ENCODE peak calls at places on chromosome 13, in seven cellular contexts. W is fibroblast of lung, Q is adrenal gland, L is uterus, U is lung, G is GM06990, X is colonic mucosa. T is an unnamed sample.

GRCh38 chr13:83941669-83942335 is 59.5 kb upstream of the SLITRK1 start:
- DNase-seq in Q (no peak), G (no peak), X (no peak), W (peak), L (no peak), U (no peak), T (no peak)

GRCh38 chr13:30308548-30308947 is 1.2 kb upstream of the KATNAL1 start:
- DNase-seq in Q (no peak), G (no peak), L (no peak), U (peak), X (no peak), W (peak), T (no peak)

GRCh38 chr13:39531646-39532045 is 71.3 kb downstream of the LHFPL6 start:
- DNase-seq in U (no peak), X (no peak), Q (no peak), L (no peak), G (no peak), W (peak), T (no peak)

GRCh38 chr13:112704634-112705145 is 14.9 kb downstream of the ATP11A start:
- DNase-seq in X (no peak), W (no peak), L (no peak), G (no peak), U (no peak), Q (no peak), T (no peak)

GRCh38 chr13:54536112-54536511 is 1507.5 kb downstream of the OLFM4 start:
- DNase-seq in W (no peak), U (no peak), X (no peak), L (no peak), G (no peak), Q (no peak), T (no peak)

GRCh38 chr13:50645092-50645491 is 198.4 kb downstream of the DLEU7 start:
- DNase-seq in L (no peak), G (no peak), X (no peak), U (no peak), Q (no peak), W (peak), T (no peak)

GRCh38 chr13:77143325-77143907 is 116.5 kb upstream of the FBXL3 start:
- DNase-seq in W (peak), G (no peak), U (no peak), Q (no peak), X (no peak), L (no peak), T (no peak)

GRCh38 chr13:34671136-34671535 is 270.9 kb upstream of the NBEA start:
- DNase-seq in Q (peak), G (no peak), U (no peak), X (no peak), W (peak), L (no peak), T (no peak)

GRCh38 chr13:112067871-112068305 is 939 bp downstream of the SOX1 start:
- DNase-seq in W (peak), G (no peak), U (no peak), L (no peak), X (no peak), Q (no peak), T (no peak)

GRCh38 chr13:27334774-27335490 is 64.3 kb downstream of the RASL11A start:
- DNase-seq in W (peak), L (no peak), G (no peak), Q (no peak), X (no peak), U (no peak), T (no peak)

GRCh38 chr13:31094331-31095015 is 67.2 kb downstream of the HSPH1 start:
- DNase-seq in G (no peak), X (no peak), Q (no peak), W (no peak), U (no peak), L (no peak), T (no peak)

GRCh38 chr13:24650157-24650556 is 30.1 kb upstream of the ATP12A start:
- DNase-seq in Q (no peak), X (no peak), U (no peak), G (no peak), L (no peak), W (peak), T (no peak)

GRCh38 chr13:36130542-36131214 is 504 bp downstream of the DCLK1 start:
- DNase-seq in L (peak), W (no peak), Q (no peak), U (peak), G (no peak), X (no peak), T (no peak)
- H3K4me3 ChIP-seq in L (peak), W (peak), Q (no peak), U (peak), G (no peak), X (peak), T (no peak)

GRCh38 chr13:46170268-46170667 is 11.7 kb downstream of the LCP1 start:
- DNase-seq in X (no peak), G (no peak), L (no peak), W (no peak), U (no peak), Q (no peak), T (no peak)

GRCh38 chr13:46170687-46171086 is 11.3 kb downstream of the LCP1 start:
- DNase-seq in X (no peak), L (no peak), W (no peak), G (no peak), Q (no peak), U (no peak), T (peak)

GRCh38 chr13:46171739-46172138 is 10.2 kb downstream of the LCP1 start:
- DNase-seq in U (no peak), W (no peak), Q (no peak), G (no peak), X (no peak), L (no peak), T (no peak)

GRCh38 chr13:46172531-46172991 is 9.4 kb downstream of the LCP1 start:
- DNase-seq in Q (no peak), X (no peak), G (no peak), W (no peak), L (no peak), U (no peak), T (peak)

DNA sequence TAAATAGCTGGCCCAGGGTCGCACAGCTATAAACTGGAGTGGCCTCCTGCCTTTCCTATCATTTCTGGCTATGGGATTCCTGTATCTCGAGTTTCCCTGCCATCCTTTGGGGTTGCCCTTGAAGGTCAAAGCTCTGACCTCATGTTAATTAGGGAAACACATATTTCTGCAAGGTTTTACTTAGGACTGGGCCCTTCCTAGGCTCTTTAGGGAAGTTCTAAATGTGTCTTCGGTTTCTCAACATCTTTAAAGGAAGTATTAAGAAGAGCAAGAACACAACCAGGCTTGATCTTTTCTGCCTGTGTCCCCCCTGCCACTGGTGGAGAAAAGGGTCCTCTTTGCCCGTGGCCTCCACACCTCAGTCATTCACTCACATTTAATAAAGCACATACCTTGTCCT is 10.8 kb downstream of the LCP1 start:
- DNase-seq in Q (no peak), X (no peak), W (no peak), G (no peak), L (no peak), U (no peak), T (no peak)
- H3K4me3 ChIP-seq in Q (no peak), X (no peak), W (no peak), G (peak), L (no peak), U (no peak), T (peak)

GRCh38 chr13:99968521-99969367 is 2.8 kb downstream of the ZIC5 start:
- DNase-seq in U (no peak), W (no peak), Q (no peak), L (no peak), X (peak), G (no peak), T (no peak)
- H3K4me3 ChIP-seq in U (no peak), W (no peak), Q (no peak), L (no peak), X (peak), G (no peak), T (no peak)

GRCh38 chr13:98678741-98679140 is 73.7 kb downstream of the SLC15A1 start:
- DNase-seq in X (no peak), W (no peak), Q (no peak), L (no peak), G (no peak), U (no peak), T (no peak)
- H3K4me3 ChIP-seq in X (no peak), W (no peak), Q (no peak), L (no peak), G (no peak), U (no peak), T (no peak)

DNA sequence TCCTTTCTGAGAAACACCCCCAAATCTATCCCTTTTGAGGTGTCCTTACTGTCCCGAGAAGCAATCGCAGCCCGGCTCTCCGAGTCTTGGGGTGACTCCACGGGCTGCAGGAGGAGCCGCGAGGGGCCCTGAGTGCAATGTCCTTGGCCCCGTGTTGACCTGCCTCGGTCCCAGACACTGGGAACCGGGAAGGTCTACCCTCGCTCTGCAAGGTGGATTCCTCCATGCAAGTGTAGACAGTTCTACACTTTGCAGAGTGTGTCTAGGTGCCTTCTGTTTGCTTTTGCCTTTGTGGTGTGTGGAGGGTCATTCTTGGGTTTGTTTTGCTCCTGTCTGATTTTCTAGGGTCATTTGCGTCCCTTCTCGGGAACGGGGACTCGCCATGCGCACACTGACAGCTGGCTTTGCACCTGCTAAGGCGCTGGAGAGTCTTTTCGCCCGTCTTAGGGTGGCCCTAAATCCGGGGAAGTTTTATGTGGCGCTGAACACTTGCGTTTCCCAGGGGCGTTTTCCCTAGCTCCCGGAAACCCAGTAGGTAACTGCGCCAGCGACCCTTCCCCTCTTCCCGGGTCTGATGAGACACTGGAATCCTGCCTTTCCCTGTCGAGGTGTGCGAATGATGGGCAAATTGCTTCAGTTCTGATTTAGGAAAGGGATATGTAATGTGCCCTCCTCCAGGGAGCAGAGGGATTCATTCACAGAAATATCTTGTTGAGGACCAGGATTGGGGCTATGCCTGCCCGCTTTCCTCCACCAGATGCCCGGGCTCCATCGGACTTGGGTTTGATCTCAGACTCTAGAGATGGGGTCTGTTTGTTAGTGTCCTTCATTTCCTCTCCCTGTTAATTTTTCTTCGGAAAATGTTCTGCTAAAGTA is 755 bp downstream of the SERTM1 start:
- DNase-seq in L (no peak), U (no peak), Q (no peak), X (no peak), G (no peak), W (no peak), T (no peak)
- H3K4me3 ChIP-seq in L (peak), U (no peak), Q (no peak), X (no peak), G (no peak), W (no peak), T (no peak)

DNA sequence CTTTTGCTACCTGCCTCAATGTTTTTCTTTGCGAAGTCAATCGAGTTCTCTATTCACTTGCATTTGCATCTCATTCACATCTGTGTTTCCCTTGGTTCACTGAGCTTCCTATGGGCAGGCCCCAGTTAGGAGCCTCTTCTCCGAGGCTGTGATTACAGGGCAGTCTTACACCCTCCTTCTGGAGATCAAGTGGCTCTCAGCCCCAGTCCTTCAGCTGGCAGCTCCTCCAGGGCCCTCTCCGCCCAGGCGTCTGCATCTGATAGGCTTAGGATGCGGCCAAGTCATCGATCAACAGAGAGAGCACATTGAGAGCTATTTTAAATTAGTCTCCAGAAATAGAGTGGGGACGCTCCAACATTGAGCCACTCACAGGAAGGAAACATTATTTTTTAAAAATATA is 44.2 kb downstream of the MBNL2 start:
- DNase-seq in Q (no peak), G (no peak), L (no peak), W (peak), U (peak), X (no peak), T (no peak)
- H3K4me3 ChIP-seq in Q (no peak), G (no peak), L (no peak), W (no peak), U (no peak), X (no peak), T (no peak)

DNA sequence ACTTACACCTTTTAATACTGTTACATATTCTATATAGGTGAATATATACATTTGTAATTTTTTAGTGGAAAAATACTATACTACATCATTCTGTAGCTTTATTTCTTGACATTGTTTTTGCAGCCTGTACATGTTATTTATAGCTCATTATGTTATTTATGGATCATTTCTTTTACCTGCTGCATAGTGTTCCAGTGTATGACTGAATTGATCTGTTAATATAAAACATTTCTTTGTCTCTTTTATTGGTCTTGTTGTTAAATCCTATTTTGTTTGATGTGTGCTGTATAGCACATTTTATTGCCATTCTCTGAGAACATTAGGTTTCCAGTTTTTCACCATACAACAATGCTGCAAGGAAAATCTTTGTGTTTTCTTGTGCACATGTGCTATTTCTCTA is 2.4 kb downstream of the SETDB2 start:
- DNase-seq in Q (no peak), L (no peak), G (no peak), X (no peak), W (no peak), U (no peak), T (no peak)
- H3K4me3 ChIP-seq in Q (no peak), L (no peak), G (no peak), X (no peak), W (no peak), U (no peak), T (no peak)

T was measured in Jurkat, Clone E6-1.